ENCODE peak calls at places on chromosomes 11 and 22, in six cellular contexts. N is uterus, A is PC-3, T is colonic mucosa, H is cardiac fibroblast, I is cardiac muscle cell. X is an unnamed sample.

GRCh38 chr11:131763193-131763890 is 392.9 kb downstream of the NTM start:
- DNase-seq in H (peak), I (peak), T (no peak), A (no peak), N (no peak), X (peak)

GRCh38 chr22:27801616-27802388 is at the start of gene MN1:
- DNase-seq in H (peak), T (peak), A (no peak), I (peak), N (no peak), X (peak)

GRCh38 chr11:119092880-119093665 is 8.4 kb downstream of the HMBS start:
- DNase-seq in I (peak), H (peak), T (no peak), N (no peak), A (peak), X (no peak)

GRCh38 chr11:19276859-19277808 is 36.4 kb upstream of the E2F8 start:
- DNase-seq in I (peak), H (no peak), T (peak), A (peak), N (no peak), X (peak)

GRCh38 chr11:65865550-65866172 is 5.4 kb downstream of the MUS81 start:
- DNase-seq in H (no peak), I (no peak), A (no peak), N (peak), T (no peak), X (no peak)

GRCh38 chr11:88480217-88480616 is 142.7 kb upstream of the CTSC start:
- DNase-seq in H (peak), I (peak), N (peak), A (peak), T (no peak), X (peak)

GRCh38 chr22:30260276-30260675 is 6.4 kb downstream of the OSM start:
- DNase-seq in I (no peak), N (no peak), T (no peak), H (no peak), A (no peak), X (no peak)

GRCh38 chr11:95827661-95828060 is 37.4 kb downstream of the CEP57 start:
- DNase-seq in I (peak), H (peak), N (no peak), A (no peak), T (no peak), X (peak)

GRCh38 chr11:76803811-76804600 is 20.9 kb downstream of the TSKU start:
- DNase-seq in N (peak), H (peak), A (no peak), T (peak), I (peak), X (peak)

GRCh38 chr11:69515271-69516245 is 34.1 kb downstream of the LINC01488 start:
- DNase-seq in T (no peak), A (no peak), I (no peak), N (no peak), H (no peak), X (no peak)

GRCh38 chr11:64032050-64032449 is 3.7 kb upstream of the FLRT1 start:
- DNase-seq in H (no peak), N (no peak), A (peak), T (no peak), I (peak), X (no peak)

GRCh38 chr22:31248965-31249940 is 37.2 kb downstream of the LIMK2 start:
- DNase-seq in A (no peak), N (no peak), H (peak), I (peak), T (no peak), X (no peak)

GRCh38 chr22:42777126-42777525 is 56.5 kb upstream of the A4GALT start:
- DNase-seq in N (no peak), I (no peak), T (no peak), A (no peak), H (no peak), X (no peak)

GRCh38 chr22:47059701-47060161 is 297.3 kb downstream of the TBC1D22A start:
- DNase-seq in H (no peak), N (no peak), I (no peak), A (no peak), T (no peak), X (no peak)

GRCh38 chr11:35427158-35427557 is 7.8 kb upstream of the SLC1A2 start:
- DNase-seq in A (no peak), I (peak), T (no peak), N (no peak), H (peak), X (peak)

GRCh38 chr11:13850256-13851010 is 112.1 kb upstream of the SPON1 start:
- DNase-seq in N (no peak), A (no peak), H (no peak), I (no peak), T (no peak), X (no peak)

GRCh38 chr11:69697861-69698260 is 6.0 kb downstream of the FGF19 start:
- DNase-seq in I (no peak), H (no peak), T (no peak), N (no peak), A (no peak), X (no peak)

GRCh38 chr11:14179126-14179820 is 179.7 kb downstream of the RRAS2 start:
- DNase-seq in H (peak), T (no peak), N (no peak), I (peak), A (no peak), X (peak)

GRCh38 chr11:102171101-102171500 is 60.9 kb downstream of the YAP1 start:
- DNase-seq in N (no peak), T (no peak), H (peak), I (peak), A (peak), X (peak)

GRCh38 chr11:33690290-33691050 is 10.2 kb downstream of the C11orf91 start:
- DNase-seq in N (peak), A (peak), H (peak), I (peak), T (peak), X (peak)

GRCh38 chr11:14934641-14935351 is 37.4 kb downstream of the CALCA start:
- DNase-seq in A (no peak), I (no peak), T (no peak), N (no peak), H (no peak), X (no peak)

GRCh38 chr22:23838686-23839468 is at the start of gene DERL3:
- DNase-seq in A (peak), N (peak), I (peak), T (peak), H (peak), X (peak)

GRCh38 chr22:23836281-23836680 is 2.5 kb downstream of the DERL3 start:
- DNase-seq in N (no peak), A (no peak), H (no peak), I (no peak), T (no peak), X (no peak)

GRCh38 chr22:23836692-23837495 is 1.9 kb downstream of the DERL3 start:
- DNase-seq in T (no peak), H (no peak), N (no peak), A (no peak), I (no peak), X (no peak)

GRCh38 chr22:23837496-23837859 is 1.3 kb downstream of the DERL3 start:
- DNase-seq in T (no peak), N (no peak), H (no peak), A (no peak), I (no peak), X (no peak)

GRCh38 chr22:23837911-23838685 is 708 bp downstream of the DERL3 start:
- DNase-seq in T (no peak), H (no peak), N (no peak), I (no peak), A (no peak), X (no peak)
- TF ChIP-seq CTCF in T (no peak), H (no peak), N (no peak), I (no peak), A (no peak), X (no peak)

GRCh38 chr11:450809-451451 is 851 bp downstream of the PTDSS2 start:
- DNase-seq in T (peak), H (peak), N (peak), A (peak), I (peak), X (peak)

GRCh38 chr11:445765-446588 is 4.1 kb upstream of the PTDSS2 start:
- DNase-seq in N (no peak), I (no peak), H (no peak), A (no peak), T (peak), X (no peak)

GRCh38 chr11:446886-447285 is 3.2 kb upstream of the PTDSS2 start:
- DNase-seq in I (no peak), H (no peak), A (no peak), T (peak), N (no peak), X (no peak)

GRCh38 chr11:449889-450808 is at the start of gene PTDSS2:
- DNase-seq in H (peak), N (peak), T (peak), A (peak), I (peak), X (peak)

GRCh38 chr11:447923-448731 is 2.0 kb upstream of the PTDSS2 start:
- DNase-seq in I (peak), A (peak), T (peak), N (peak), H (peak), X (peak)
- H3K4me3 ChIP-seq in I (peak), A (peak), T (peak), N (peak), H (peak), X (peak)

GRCh38 chr11:80107415-80107814 is 666.6 kb upstream of the TENM4 start:
- DNase-seq in A (no peak), T (no peak), N (no peak), H (no peak), I (no peak), X (no peak)
- TF ChIP-seq CTCF in A (peak), T (no peak), N (no peak), H (no peak), I (no peak), X (no peak)

DNA sequence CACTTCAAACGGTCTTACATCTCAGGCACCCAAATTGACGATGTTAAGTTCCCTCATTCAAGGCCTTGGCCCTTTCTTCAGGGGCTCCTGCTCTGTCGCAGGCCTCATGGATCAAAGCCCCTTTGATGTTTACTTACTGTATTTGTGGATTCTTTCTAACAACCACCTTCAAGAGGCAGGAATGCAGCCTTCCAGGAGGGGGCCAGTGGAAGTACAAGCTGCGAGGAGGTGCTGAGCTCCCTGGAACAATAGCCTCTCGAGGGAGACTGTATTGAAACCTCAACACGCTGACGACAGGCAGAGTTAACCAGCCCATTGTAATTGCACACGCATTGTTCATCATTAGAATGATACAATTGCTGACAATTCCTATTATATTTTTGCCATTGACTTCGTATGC is 209.1 kb downstream of the ST3GAL4 start:
- DNase-seq in T (no peak), N (no peak), H (no peak), A (no peak), I (no peak), X (no peak)
- H3K4me3 ChIP-seq in T (no peak), N (no peak), H (no peak), A (no peak), I (no peak), X (no peak)

GRCh38 chr11:117950320-117950719 is 21.1 kb upstream of the TMPRSS13 start:
- DNase-seq in T (no peak), A (peak), H (no peak), N (no peak), I (peak), X (no peak)
- TF ChIP-seq CTCF in T (no peak), A (peak), H (no peak), N (no peak), I (peak), X (peak)

GRCh38 chr22:20268289-20268349 is at the start of gene RTN4R:
- DNase-seq in T (no peak), I (no peak), A (no peak), H (no peak), N (no peak), X (no peak)

GRCh38 chr22:20264614-20265452 is 3.3 kb downstream of the RTN4R start:
- DNase-seq in I (no peak), N (no peak), H (no peak), T (no peak), A (no peak), X (no peak)

GRCh38 chr22:20267441-20268288 is 453 bp downstream of the RTN4R start:
- DNase-seq in H (no peak), T (peak), N (no peak), I (no peak), A (peak), X (no peak)

GRCh38 chr22:20271114-20271994 is 3.2 kb upstream of the RTN4R start:
- DNase-seq in T (no peak), I (no peak), A (no peak), H (no peak), N (no peak), X (no peak)

GRCh38 chr22:20268350-20269012 is 363 bp upstream of the RTN4R start:
- DNase-seq in N (peak), T (peak), I (peak), H (peak), A (peak), X (peak)
- H3K4me3 ChIP-seq in N (no peak), T (no peak), I (peak), H (no peak), A (peak), X (no peak)

DNA sequence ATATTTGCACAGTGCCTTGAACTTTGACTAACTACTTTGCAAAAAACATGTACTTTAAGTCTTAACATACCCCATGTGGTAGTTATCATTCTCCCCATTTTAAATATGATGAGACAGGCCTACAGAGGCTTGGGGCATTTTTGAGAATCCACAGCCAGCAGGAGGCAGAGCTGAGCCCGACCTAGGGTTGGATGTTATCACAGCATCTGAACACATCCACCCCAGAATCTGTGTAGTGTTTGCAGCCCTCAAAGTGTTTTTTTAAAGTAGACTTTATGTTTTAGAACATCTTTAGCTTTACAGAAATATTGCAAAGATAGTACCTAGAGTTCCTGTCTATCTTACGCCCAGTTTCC is 17.6 kb downstream of the OTOG start:
- DNase-seq in N (no peak), T (peak), I (no peak), A (peak), H (no peak), X (no peak)
- TF ChIP-seq CTCF in N (no peak), T (no peak), I (peak), A (peak), H (peak), X (peak)

GRCh38 chr11:10351435-10351767 is 46.5 kb downstream of the ADM start:
- DNase-seq in T (no peak), N (no peak), H (no peak), A (no peak), I (no peak), X (no peak)
- H3K4me3 ChIP-seq in T (no peak), N (no peak), H (no peak), A (no peak), I (no peak), X (no peak)